ENCODE peak calls at places on chromosomes 13 and 19, in eight cellular contexts. One of them, this sample, is unnamed.

GRCh38 chr13:35953537-35954206 is 177.5 kb downstream of the DCLK1 start:
- DNase-seq in neural progenitor cell: peak; percentile 86
- DNase-seq in uterus: peak; percentile 85
- DNase-seq in testis: peak; percentile 87
- DNase-seq in effector memory CD4-positive, alpha-beta T cell: no peak
- DNase-seq in tibial artery: peak; percentile 89
- DNase-seq in fibroblast of lung: peak; percentile 96
- DNase-seq in HAP-1: peak; percentile 88
- DNase-seq in this sample: peak; percentile 75

GRCh38 chr13:89584058-89584457 is 1763.4 kb upstream of the MIR17HG start:
- DNase-seq in uterus: no peak
- DNase-seq in tibial artery: no peak
- DNase-seq in HAP-1: no peak
- DNase-seq in fibroblast of lung: peak; percentile 51
- DNase-seq in effector memory CD4-positive, alpha-beta T cell: no peak
- DNase-seq in neural progenitor cell: no peak
- DNase-seq in testis: no peak
- DNase-seq in this sample: no peak

GRCh38 chr13:98751397-98752110 is 918 bp downstream of the SLC15A1 start:
- DNase-seq in effector memory CD4-positive, alpha-beta T cell: no peak
- DNase-seq in testis: no peak
- DNase-seq in tibial artery: no peak
- DNase-seq in HAP-1: peak; percentile 19
- DNase-seq in neural progenitor cell: peak; percentile 43
- DNase-seq in fibroblast of lung: peak; percentile 33
- DNase-seq in uterus: no peak
- DNase-seq in this sample: peak; percentile 78

GRCh38 chr13:29922281-29922821 is 71.9 kb upstream of the UBL3 start:
- DNase-seq in tibial artery: no peak
- DNase-seq in testis: no peak
- DNase-seq in effector memory CD4-positive, alpha-beta T cell: no peak
- DNase-seq in HAP-1: no peak
- DNase-seq in fibroblast of lung: peak; percentile 30
- DNase-seq in neural progenitor cell: no peak
- DNase-seq in uterus: no peak
- DNase-seq in this sample: no peak

GRCh38 chr13:20400774-20401173 is 124.9 kb downstream of the CRYL1 start:
- DNase-seq in testis: no peak
- DNase-seq in HAP-1: no peak
- DNase-seq in uterus: no peak
- DNase-seq in tibial artery: no peak
- DNase-seq in fibroblast of lung: peak; percentile 64
- DNase-seq in neural progenitor cell: no peak
- DNase-seq in effector memory CD4-positive, alpha-beta T cell: no peak
- DNase-seq in this sample: no peak

GRCh38 chr19:3840804-3841203 is 28.0 kb downstream of the ZFR2 start:
- DNase-seq in neural progenitor cell: no peak
- DNase-seq in uterus: no peak
- DNase-seq in HAP-1: no peak
- DNase-seq in tibial artery: no peak
- DNase-seq in effector memory CD4-positive, alpha-beta T cell: no peak
- DNase-seq in fibroblast of lung: no peak
- DNase-seq in testis: no peak
- DNase-seq in this sample: peak; percentile 35

GRCh38 chr19:294341-294818 is 3.2 kb upstream of the PLPP2 start:
- DNase-seq in fibroblast of lung: no peak
- DNase-seq in neural progenitor cell: peak; percentile 23
- DNase-seq in uterus: no peak
- DNase-seq in tibial artery: no peak
- DNase-seq in effector memory CD4-positive, alpha-beta T cell: no peak
- DNase-seq in testis: no peak
- DNase-seq in HAP-1: no peak
- DNase-seq in this sample: peak; percentile 78

GRCh38 chr13:109998808-109999528 is 212.6 kb upstream of the IRS2 start:
- DNase-seq in neural progenitor cell: no peak
- DNase-seq in effector memory CD4-positive, alpha-beta T cell: no peak
- DNase-seq in uterus: no peak
- DNase-seq in fibroblast of lung: peak; percentile 63
- DNase-seq in HAP-1: no peak
- DNase-seq in testis: no peak
- DNase-seq in tibial artery: no peak
- DNase-seq in this sample: no peak

GRCh38 chr19:18233224-18233825 is 7.1 kb upstream of the PDE4C start:
- DNase-seq in tibial artery: no peak
- DNase-seq in testis: peak; percentile 59
- DNase-seq in neural progenitor cell: peak; percentile 96
- DNase-seq in effector memory CD4-positive, alpha-beta T cell: peak; percentile 22
- DNase-seq in fibroblast of lung: peak; percentile 30
- DNase-seq in HAP-1: peak; percentile 86
- DNase-seq in uterus: peak; percentile 31
- DNase-seq in this sample: peak; percentile 98

GRCh38 chr13:44974056-44974798 is 15.0 kb downstream of the NUFIP1 start:
- DNase-seq in tibial artery: no peak
- DNase-seq in fibroblast of lung: peak; percentile 53
- DNase-seq in HAP-1: no peak
- DNase-seq in effector memory CD4-positive, alpha-beta T cell: no peak
- DNase-seq in neural progenitor cell: no peak
- DNase-seq in uterus: no peak
- DNase-seq in testis: peak; percentile 35
- DNase-seq in this sample: no peak

GRCh38 chr13:38135590-38135989 is 214.1 kb upstream of the UFM1 start:
- DNase-seq in fibroblast of lung: no peak
- DNase-seq in testis: no peak
- DNase-seq in neural progenitor cell: peak; percentile 4
- DNase-seq in uterus: no peak
- DNase-seq in effector memory CD4-positive, alpha-beta T cell: no peak
- DNase-seq in HAP-1: no peak
- DNase-seq in tibial artery: no peak
- DNase-seq in this sample: no peak

GRCh38 chr19:50607874-50608785 is 31.6 kb downstream of the SYT3 start:
- DNase-seq in neural progenitor cell: peak; percentile 97
- DNase-seq in HAP-1: peak; percentile 94
- DNase-seq in fibroblast of lung: peak; percentile 42
- DNase-seq in tibial artery: no peak
- DNase-seq in effector memory CD4-positive, alpha-beta T cell: peak; percentile 15
- DNase-seq in testis: peak; percentile 94
- DNase-seq in uterus: peak; percentile 39
- DNase-seq in this sample: peak; percentile 95

GRCh38 chr19:27794444-27795042 is 1418.4 kb downstream of the UQCRFS1 start:
- DNase-seq in tibial artery: no peak
- DNase-seq in neural progenitor cell: peak; percentile 67
- DNase-seq in HAP-1: peak; percentile 44
- DNase-seq in testis: peak; percentile 43
- DNase-seq in effector memory CD4-positive, alpha-beta T cell: no peak
- DNase-seq in fibroblast of lung: peak; percentile 33
- DNase-seq in uterus: no peak
- DNase-seq in this sample: peak; percentile 56

GRCh38 chr13:101903890-101904289 is 451.4 kb downstream of the ITGBL1 start:
- DNase-seq in neural progenitor cell: no peak
- DNase-seq in testis: no peak
- DNase-seq in effector memory CD4-positive, alpha-beta T cell: no peak
- DNase-seq in fibroblast of lung: no peak
- DNase-seq in tibial artery: no peak
- DNase-seq in HAP-1: no peak
- DNase-seq in uterus: no peak
- DNase-seq in this sample: no peak

GRCh38 chr13:96650301-96650886 is 343.9 kb downstream of the OXGR1 start:
- DNase-seq in HAP-1: no peak
- DNase-seq in testis: no peak
- DNase-seq in uterus: no peak
- DNase-seq in neural progenitor cell: no peak
- DNase-seq in tibial artery: no peak
- DNase-seq in effector memory CD4-positive, alpha-beta T cell: no peak
- DNase-seq in fibroblast of lung: peak; percentile 73
- DNase-seq in this sample: no peak

GRCh38 chr13:27977476-27978300 is 8.6 kb upstream of the CDX2 start:
- DNase-seq in fibroblast of lung: no peak
- DNase-seq in effector memory CD4-positive, alpha-beta T cell: no peak
- DNase-seq in HAP-1: no peak
- DNase-seq in uterus: no peak
- DNase-seq in testis: no peak
- DNase-seq in tibial artery: peak; percentile 20
- DNase-seq in neural progenitor cell: peak; percentile 77
- DNase-seq in this sample: peak; percentile 84

GRCh38 chr13:95083758-95084157 is 217.5 kb downstream of the ABCC4 start:
- DNase-seq in fibroblast of lung: peak; percentile 20
- DNase-seq in testis: no peak
- DNase-seq in tibial artery: no peak
- DNase-seq in HAP-1: no peak
- DNase-seq in uterus: no peak
- DNase-seq in effector memory CD4-positive, alpha-beta T cell: no peak
- DNase-seq in neural progenitor cell: no peak
- DNase-seq in this sample: no peak

GRCh38 chr19:52910648-52911047 is 12.6 kb downstream of the ZNF888 start:
- DNase-seq in uterus: no peak
- DNase-seq in neural progenitor cell: no peak
- DNase-seq in HAP-1: no peak
- DNase-seq in testis: no peak
- DNase-seq in effector memory CD4-positive, alpha-beta T cell: no peak
- DNase-seq in fibroblast of lung: no peak
- DNase-seq in tibial artery: no peak
- DNase-seq in this sample: no peak

GRCh38 chr13:20702945-20703784 is at the start of gene IL17D:
- DNase-seq in fibroblast of lung: no peak
- DNase-seq in effector memory CD4-positive, alpha-beta T cell: no peak
- DNase-seq in tibial artery: peak; percentile 66
- DNase-seq in uterus: no peak
- DNase-seq in HAP-1: peak; percentile 58
- DNase-seq in neural progenitor cell: peak; percentile 59
- DNase-seq in testis: no peak
- DNase-seq in this sample: peak; percentile 85

GRCh38 chr13:112885782-112886268 is 83.2 kb upstream of the MCF2L start:
- DNase-seq in neural progenitor cell: peak; percentile 95
- DNase-seq in testis: peak; percentile 89
- DNase-seq in tibial artery: peak; percentile 86
- DNase-seq in effector memory CD4-positive, alpha-beta T cell: no peak
- DNase-seq in uterus: peak; percentile 70
- DNase-seq in HAP-1: no peak
- DNase-seq in fibroblast of lung: peak; percentile 87
- DNase-seq in this sample: peak; percentile 95
- H3K4me3 ChIP-seq in neural progenitor cell: peak overlapping the region; percentile 4
- H3K4me3 ChIP-seq in testis: no peak overlapping the region
- H3K4me3 ChIP-seq in tibial artery: no peak overlapping the region
- H3K4me3 ChIP-seq in effector memory CD4-positive, alpha-beta T cell: no peak overlapping the region
- H3K4me3 ChIP-seq in uterus: no peak overlapping the region
- H3K4me3 ChIP-seq in HAP-1: no peak overlapping the region
- H3K4me3 ChIP-seq in fibroblast of lung: peak overlapping the region; percentile 44
- H3K4me3 ChIP-seq in this sample: no peak overlapping the region

GRCh38 chr19:45295873-45296272 is 26.8 kb downstream of the CKM start:
- DNase-seq in fibroblast of lung: no peak
- DNase-seq in effector memory CD4-positive, alpha-beta T cell: no peak
- DNase-seq in testis: no peak
- DNase-seq in uterus: no peak
- DNase-seq in HAP-1: no peak
- DNase-seq in tibial artery: no peak
- DNase-seq in neural progenitor cell: no peak
- DNase-seq in this sample: no peak
- H3K36me3 ChIP-seq in fibroblast of lung: peaks cover 1% of the 10 kb centered on the region
- H3K36me3 ChIP-seq in effector memory CD4-positive, alpha-beta T cell: peaks cover 8% of the 10 kb centered on the region
- H3K36me3 ChIP-seq in testis: no peaks in the 10 kb centered on the region
- H3K36me3 ChIP-seq in uterus: no peaks in the 10 kb centered on the region
- H3K36me3 ChIP-seq in HAP-1: peaks cover 3% of the 10 kb centered on the region
- H3K36me3 ChIP-seq in tibial artery: peaks cover 14% of the 10 kb centered on the region
- H3K36me3 ChIP-seq in neural progenitor cell: peaks cover 4% of the 10 kb centered on the region
- H3K36me3 ChIP-seq in this sample: peaks cover 5% of the 10 kb centered on the region

GRCh38 chr13:108959254-108959653 is 329.8 kb downstream of the MYO16 start:
- DNase-seq in effector memory CD4-positive, alpha-beta T cell: no peak
- DNase-seq in HAP-1: no peak
- DNase-seq in neural progenitor cell: no peak
- DNase-seq in uterus: no peak
- DNase-seq in fibroblast of lung: no peak
- DNase-seq in tibial artery: no peak
- DNase-seq in testis: no peak
- DNase-seq in this sample: no peak

GRCh38 chr13:108958013-108958376 is 328.6 kb downstream of the MYO16 start:
- DNase-seq in testis: no peak
- DNase-seq in neural progenitor cell: no peak
- DNase-seq in fibroblast of lung: no peak
- DNase-seq in effector memory CD4-positive, alpha-beta T cell: no peak
- DNase-seq in HAP-1: no peak
- DNase-seq in tibial artery: no peak
- DNase-seq in uterus: no peak
- DNase-seq in this sample: no peak

GRCh38 chr13:108957369-108958012 is 328.1 kb downstream of the MYO16 start:
- DNase-seq in effector memory CD4-positive, alpha-beta T cell: no peak
- DNase-seq in neural progenitor cell: peak; percentile 8
- DNase-seq in HAP-1: no peak
- DNase-seq in uterus: no peak
- DNase-seq in fibroblast of lung: peak; percentile 77
- DNase-seq in tibial artery: no peak
- DNase-seq in testis: no peak
- DNase-seq in this sample: peak; percentile 9

GRCh38 chr13:108960006-108960405 is 330.6 kb downstream of the MYO16 start:
- DNase-seq in testis: no peak
- DNase-seq in tibial artery: no peak
- DNase-seq in fibroblast of lung: no peak
- DNase-seq in HAP-1: no peak
- DNase-seq in neural progenitor cell: no peak
- DNase-seq in uterus: no peak
- DNase-seq in effector memory CD4-positive, alpha-beta T cell: no peak
- DNase-seq in this sample: no peak

DNA sequence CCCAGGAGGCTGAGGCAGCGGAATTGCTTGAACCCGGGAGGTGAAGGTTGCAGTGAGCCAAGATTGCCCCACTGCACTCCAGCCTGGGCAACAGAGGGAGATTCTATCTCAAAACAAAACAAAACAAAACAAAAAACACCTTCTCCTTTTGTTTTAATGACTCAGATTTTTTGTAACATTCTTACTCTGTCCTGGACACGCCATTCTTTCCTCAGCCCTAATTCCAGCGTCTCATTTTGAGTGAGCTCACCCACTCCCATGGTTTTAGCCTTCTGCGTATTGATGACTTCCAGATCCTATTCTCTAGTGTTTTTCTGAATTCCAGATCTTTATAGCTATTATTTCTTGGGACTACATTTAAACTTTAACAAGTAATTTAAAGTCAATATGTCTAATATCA is 326.3 kb downstream of the MYO16 start:
- DNase-seq in uterus: no peak
- DNase-seq in neural progenitor cell: no peak
- DNase-seq in tibial artery: no peak
- DNase-seq in HAP-1: no peak
- DNase-seq in effector memory CD4-positive, alpha-beta T cell: no peak
- DNase-seq in testis: no peak
- DNase-seq in fibroblast of lung: no peak
- DNase-seq in this sample: no peak
- H3K27me3 ChIP-seq in uterus: no peaks in the 10 kb centered on the region
- H3K27me3 ChIP-seq in neural progenitor cell: no peaks in the 10 kb centered on the region
- H3K27me3 ChIP-seq in tibial artery: no peaks in the 10 kb centered on the region
- H3K27me3 ChIP-seq in HAP-1: no peaks in the 10 kb centered on the region
- H3K27me3 ChIP-seq in effector memory CD4-positive, alpha-beta T cell: no peaks in the 10 kb centered on the region
- H3K27me3 ChIP-seq in testis: no peaks in the 10 kb centered on the region
- H3K27me3 ChIP-seq in fibroblast of lung: no peaks in the 10 kb centered on the region
- H3K27me3 ChIP-seq in this sample: no peaks in the 10 kb centered on the region

GRCh38 chr13:112066624-112067004 is 335 bp upstream of the SOX1 start:
- DNase-seq in tibial artery: no peak
- DNase-seq in HAP-1: peak; percentile 75
- DNase-seq in testis: peak; percentile 84
- DNase-seq in effector memory CD4-positive, alpha-beta T cell: peak; percentile 19
- DNase-seq in fibroblast of lung: peak; percentile 38
- DNase-seq in neural progenitor cell: peak; percentile 94
- DNase-seq in uterus: no peak
- DNase-seq in this sample: peak; percentile 95
- H3K4me3 ChIP-seq in tibial artery: peak overlapping the region; percentile 33
- H3K4me3 ChIP-seq in HAP-1: no peak overlapping the region
- H3K4me3 ChIP-seq in testis: peak overlapping the region; percentile 27
- H3K4me3 ChIP-seq in effector memory CD4-positive, alpha-beta T cell: peak overlapping the region; percentile 19
- H3K4me3 ChIP-seq in fibroblast of lung: no peak overlapping the region
- H3K4me3 ChIP-seq in neural progenitor cell: peak overlapping the region; percentile 56
- H3K4me3 ChIP-seq in uterus: no peak overlapping the region
- H3K4me3 ChIP-seq in this sample: peak overlapping the region; percentile 32

GRCh38 chr19:10780368-10780767 is 55.6 kb downstream of the TMED1 start:
- DNase-seq in neural progenitor cell: no peak
- DNase-seq in uterus: no peak
- DNase-seq in effector memory CD4-positive, alpha-beta T cell: no peak
- DNase-seq in tibial artery: peak; percentile 77
- DNase-seq in HAP-1: no peak
- DNase-seq in fibroblast of lung: peak; percentile 72
- DNase-seq in testis: peak; percentile 35
- DNase-seq in this sample: no peak
- H3K36me3 ChIP-seq in neural progenitor cell: no peaks in the 10 kb centered on the region
- H3K36me3 ChIP-seq in uterus: no peaks in the 10 kb centered on the region
- H3K36me3 ChIP-seq in effector memory CD4-positive, alpha-beta T cell: peaks cover 70% of the 10 kb centered on the region
- H3K36me3 ChIP-seq in tibial artery: peaks cover 73% of the 10 kb centered on the region
- H3K36me3 ChIP-seq in HAP-1: peaks cover 61% of the 10 kb centered on the region
- H3K36me3 ChIP-seq in fibroblast of lung: peaks cover 20% of the 10 kb centered on the region
- H3K36me3 ChIP-seq in testis: no peaks in the 10 kb centered on the region
- H3K36me3 ChIP-seq in this sample: peaks cover 37% of the 10 kb centered on the region

This sample was measured in H7.